ENCODE peak calls at places on chromosomes 2 and 18, in four cellular contexts. H is colonic mucosa, A is NCI-H460, P is ureter. B is an unnamed sample.

GRCh38 chr2:232592687-232593407 is 40.6 kb upstream of the EFHD1 start:
- DNase-seq in H (peak), A (no peak), P (no peak), B (no peak)

GRCh38 chr2:118339386-118339785 is 251.1 kb downstream of the INSIG2 start:
- DNase-seq in H (no peak), A (no peak), P (no peak), B (no peak)

GRCh38 chr2:9779572-9780264 is 63.6 kb upstream of the TAF1B start:
- DNase-seq in H (no peak), A (no peak), P (no peak), B (no peak)

GRCh38 chr18:79488311-79489047 is 92.7 kb downstream of the NFATC1 start:
- DNase-seq in H (no peak), A (no peak), P (no peak), B (no peak)

GRCh38 chr2:53181759-53182158 is 585.8 kb upstream of the CHAC2 start:
- DNase-seq in H (no peak), A (no peak), P (no peak), B (no peak)

GRCh38 chr2:240628507-240629418 is 3.5 kb downstream of the GPR35 start:
- DNase-seq in H (no peak), A (no peak), P (no peak), B (no peak)

GRCh38 chr18:62080172-62080571 is 106.7 kb downstream of the PIGN start:
- DNase-seq in H (no peak), A (peak), P (no peak), B (no peak)

GRCh38 chr2:224183086-224183485 is 144.0 kb upstream of the SERPINE2 start:
- DNase-seq in H (no peak), A (no peak), P (no peak), B (no peak)